ENCODE peak calls at places on chromosomes 4 and X, in five cellular contexts. S, H, B, L and M are unnamed samples.

GRCh38 chr4:94413085-94413685 is 38.6 kb upstream of the PDLIM5 start:
- DNase-seq in S (no peak), H (no peak), B (no peak), L (no peak), M (no peak)

GRCh38 chrX:32524385-32524784 is 687.0 kb downstream of the DMD start:
- DNase-seq in S (no peak), H (no peak), B (no peak), L (no peak), M (no peak)

GRCh38 chr4:111797455-111798163 is 347.6 kb upstream of the FAM241A start:
- DNase-seq in S (no peak), H (no peak), B (no peak), L (no peak), M (no peak)

GRCh38 chrX:48676893-48677270 is 6.7 kb upstream of the WAS start:
- DNase-seq in S (no peak), H (no peak), B (no peak), L (no peak), M (peak)

GRCh38 chr4:184198190-184198589 is 19.5 kb downstream of the ENPP6 start:
- DNase-seq in S (no peak), H (no peak), B (no peak), L (no peak), M (no peak)

GRCh38 chrX:151974336-151975227 is at the start of gene GABRE:
- DNase-seq in S (no peak), H (no peak), B (no peak), L (no peak), M (no peak)

GRCh38 chr4:140151700-140152014 is 2.3 kb downstream of the MAML3 start:
- DNase-seq in S (no peak), H (peak), B (peak), L (peak), M (no peak)

GRCh38 chr4:177351611-177352010 is 41.9 kb downstream of the NEIL3 start:
- DNase-seq in S (no peak), H (no peak), B (no peak), L (no peak), M (no peak)

GRCh38 chr4:15654556-15655222 is 468 bp downstream of the FBXL5 start:
- DNase-seq in S (no peak), H (peak), B (peak), L (no peak), M (no peak)

GRCh38 chr4:172736046-172736445 is 432.6 kb upstream of the GALNT7 start:
- DNase-seq in S (no peak), H (no peak), B (peak), L (no peak), M (no peak)

GRCh38 chr4:158819942-158820786 is 51.3 kb downstream of the FNIP2 start:
- DNase-seq in S (no peak), H (no peak), B (no peak), L (no peak), M (no peak)

GRCh38 chr4:39312821-39313220 is 53.3 kb downstream of the RFC1 start:
- DNase-seq in S (no peak), H (no peak), B (no peak), L (no peak), M (no peak)

GRCh38 chrX:48911407-48912182 is at the start of gene SLC35A2:
- DNase-seq in S (peak), H (peak), B (peak), L (peak), M (peak)

GRCh38 chr4:67545996-67546356 is 673 bp upstream of the CENPC start:
- DNase-seq in S (no peak), H (no peak), B (no peak), L (no peak), M (no peak)

GRCh38 chrX:45070116-45071007 is 130.3 kb downstream of the DIPK2B start:
- DNase-seq in S (peak), H (peak), B (peak), L (no peak), M (peak)

GRCh38 chrX:56726609-56727008 is 2.4 kb upstream of the NBDY start:
- DNase-seq in S (peak), H (peak), B (peak), L (no peak), M (peak)

GRCh38 chr4:86398187-86398586 is 38.3 kb upstream of the MAPK10 start:
- DNase-seq in S (no peak), H (no peak), B (no peak), L (no peak), M (no peak)

GRCh38 chrX:19723427-19723826 is 164.0 kb downstream of the SH3KBP1 start:
- DNase-seq in S (no peak), H (no peak), B (no peak), L (no peak), M (no peak)

GRCh38 chrX:111467896-111468295 is 43.5 kb upstream of the SERTM2 start:
- DNase-seq in S (no peak), H (no peak), B (no peak), L (no peak), M (no peak)

GRCh38 chr4:145804134-145804533 is 124.2 kb downstream of the C4orf51 start:
- DNase-seq in S (no peak), H (peak), B (peak), L (no peak), M (no peak)

GRCh38 chr4:77358315-77358928 is 201.4 kb downstream of the CCNG2 start:
- DNase-seq in S (peak), H (peak), B (peak), L (peak), M (no peak)

GRCh38 chr4:96519291-96519690 is 679.4 kb downstream of the PDHA2 start:
- DNase-seq in S (no peak), H (no peak), B (no peak), L (no peak), M (no peak)

GRCh38 chr4:73423184-73423583 is 12.8 kb upstream of the AFP start:
- DNase-seq in S (no peak), H (no peak), B (no peak), L (no peak), M (no peak)

GRCh38 chrX:150167482-150168324 is 195.4 kb upstream of the MAMLD1 start:
- DNase-seq in S (no peak), H (no peak), B (no peak), L (no peak), M (no peak)

GRCh38 chr4:82643994-82644730 is 82.4 kb upstream of the TMEM150C start:
- DNase-seq in S (no peak), H (peak), B (no peak), L (no peak), M (no peak)

GRCh38 chr4:7699040-7699439 is 240.6 kb downstream of the AFAP1 start:
- DNase-seq in S (no peak), H (peak), B (no peak), L (no peak), M (no peak)

GRCh38 chrX:153554519-153555167 is 37.2 kb downstream of the ATP2B3 start:
- DNase-seq in S (peak), H (peak), B (peak), L (peak), M (peak)